ENCODE peak calls at places on chromosome 12, in ten cellular contexts. M is NCI-H345; P is stimulated activated naive CD4-positive, alpha-beta T cell; I is lung; O is psoas muscle; U is endothelial cell; E is NCI-H2107; H is hepatic stellate cell; S is NCI-H1092; C is breast epithelium. N is an unnamed sample.

GRCh38 chr12:62724947-62725447 is 210.0 kb downstream of the PPM1H start:
- DNase-seq in P (no peak), I (peak), E (no peak), H (peak), O (no peak), M (no peak), U (no peak), S (no peak), C (peak), N (peak)

GRCh38 chr12:51270847-51271518 is 768 bp upstream of the SMAGP start:
- DNase-seq in P (peak), H (peak), S (no peak), O (no peak), I (no peak), U (no peak), C (no peak), M (no peak), E (no peak), N (no peak)

GRCh38 chr12:120825337-120825736 is 78.8 kb downstream of the SPPL3 start:
- DNase-seq in C (no peak), P (no peak), U (no peak), S (no peak), H (no peak), O (no peak), M (no peak), E (no peak), I (no peak), N (no peak)

GRCh38 chr12:95836630-95837239 is 22.0 kb upstream of the SNRPF start:
- DNase-seq in S (no peak), O (no peak), H (no peak), U (no peak), C (no peak), P (no peak), M (no peak), E (no peak), I (peak), N (no peak)

GRCh38 chr12:45290218-45290609 is 74.3 kb downstream of the ANO6 start:
- DNase-seq in I (no peak), U (no peak), H (no peak), E (no peak), C (no peak), S (no peak), P (no peak), M (no peak), O (no peak), N (no peak)

GRCh38 chr12:106954462-106955376 is 988 bp upstream of the TMEM263 start:
- DNase-seq in E (no peak), U (peak), I (no peak), S (no peak), P (peak), M (no peak), C (peak), H (no peak), O (peak), N (no peak)

GRCh38 chr12:40959041-40959440 is 229.1 kb upstream of the PDZRN4 start:
- DNase-seq in U (no peak), P (no peak), M (no peak), S (no peak), I (no peak), C (no peak), H (no peak), E (no peak), O (no peak), N (no peak)

GRCh38 chr12:27576667-27577347 is 52.8 kb downstream of the PPFIBP1 start:
- DNase-seq in P (no peak), S (no peak), C (no peak), O (no peak), U (no peak), I (no peak), H (no peak), M (no peak), E (no peak), N (no peak)

GRCh38 chr12:64385468-64385867 is 5.1 kb downstream of the C12orf56 start:
- DNase-seq in I (no peak), M (no peak), S (no peak), E (no peak), U (no peak), P (no peak), H (no peak), C (no peak), O (no peak), N (no peak)

GRCh38 chr12:18805516-18806248 is 67.8 kb downstream of the CAPZA3 start:
- DNase-seq in E (no peak), I (no peak), U (no peak), H (no peak), C (no peak), O (no peak), P (no peak), M (no peak), S (no peak), N (no peak)

GRCh38 chr12:9787340-9787737 is 26.6 kb upstream of the CD69 start:
- DNase-seq in P (no peak), H (no peak), E (no peak), C (no peak), M (no peak), I (no peak), S (no peak), U (no peak), O (no peak), N (no peak)

GRCh38 chr12:75260316-75260715 is 50.7 kb upstream of the KCNC2 start:
- DNase-seq in O (no peak), E (no peak), S (no peak), M (no peak), U (no peak), I (no peak), C (no peak), H (no peak), P (no peak), N (no peak)

GRCh38 chr12:89701606-89702206 is 6.9 kb downstream of the ATP2B1 start:
- DNase-seq in O (no peak), H (no peak), M (no peak), I (no peak), C (no peak), P (no peak), U (no peak), S (no peak), E (no peak), N (no peak)

GRCh38 chr12:55717397-55718007 is 1.7 kb downstream of the BLOC1S1 start:
- DNase-seq in I (no peak), S (no peak), P (no peak), H (peak), C (no peak), O (peak), U (no peak), E (no peak), M (no peak), N (no peak)

GRCh38 chr12:131126662-131127173 is 173.0 kb downstream of the ADGRD1 start:
- DNase-seq in C (no peak), U (no peak), M (no peak), I (no peak), H (no peak), P (no peak), O (no peak), S (no peak), E (no peak), N (no peak)

GRCh38 chr12:113700943-113701342 is 229.3 kb upstream of the LHX5 start:
- DNase-seq in I (no peak), O (no peak), C (no peak), H (no peak), M (no peak), S (no peak), P (no peak), U (no peak), E (no peak), N (no peak)

GRCh38 chr12:122021193-122021821 is 377 bp upstream of the BCL7A start:
- DNase-seq in M (peak), E (no peak), H (peak), S (peak), I (no peak), P (peak), O (peak), C (no peak), U (peak), N (no peak)

GRCh38 chr12:69475237-69475984 is 5.2 kb downstream of the FRS2 start:
- DNase-seq in E (no peak), M (no peak), P (no peak), O (no peak), S (no peak), C (no peak), U (no peak), I (no peak), H (peak), N (no peak)

GRCh38 chr12:50928392-50928791 is 24.0 kb upstream of the HIGD1C start:
- DNase-seq in U (no peak), P (no peak), I (no peak), E (no peak), H (no peak), S (no peak), C (no peak), O (no peak), M (no peak), N (no peak)

GRCh38 chr12:27779837-27780611 is at the start of the genes KLHL42 and MANSC4:
- DNase-seq in S (peak), I (peak), P (peak), E (peak), O (peak), H (peak), M (peak), U (peak), C (peak), N (peak)

GRCh38 chr12:642633-643477 is 20.4 kb downstream of the NINJ2 start:
- DNase-seq in H (peak), M (peak), S (peak), P (peak), I (peak), O (peak), C (peak), U (peak), E (no peak), N (peak)

GRCh38 chr12:29168000-29168399 is 18.9 kb downstream of the FAR2 start:
- DNase-seq in P (no peak), O (no peak), U (no peak), C (no peak), S (no peak), H (no peak), E (no peak), M (no peak), I (no peak), N (no peak)

GRCh38 chr12:7629465-7629864 is 36.2 kb downstream of the APOBEC1 start:
- DNase-seq in C (no peak), H (no peak), I (no peak), P (no peak), O (no peak), U (no peak), E (no peak), M (no peak), S (no peak), N (no peak)

GRCh38 chr12:110733857-110734373 is 8.8 kb downstream of the PPP1CC start:
- DNase-seq in H (no peak), M (peak), I (no peak), C (no peak), S (no peak), U (no peak), E (no peak), P (no peak), O (no peak), N (no peak)

GRCh38 chr12:81086342-81086741 is 8.5 kb downstream of the ACSS3 start:
- DNase-seq in M (peak), S (no peak), C (no peak), P (no peak), I (no peak), U (no peak), E (no peak), H (no peak), O (no peak), N (no peak)

GRCh38 chr12:111366583-111366982 is 2.3 kb downstream of the PHETA1 start:
- DNase-seq in I (no peak), S (no peak), E (no peak), M (no peak), U (no peak), C (no peak), H (no peak), P (no peak), O (no peak), N (no peak)

GRCh38 chr12:51320695-51321320 is 3.2 kb downstream of the BIN2 start:
- DNase-seq in U (peak), C (no peak), E (no peak), H (no peak), S (no peak), O (no peak), P (peak), M (peak), I (no peak), N (no peak)

GRCh38 chr12:53166837-53167236 is 13.7 kb upstream of the ZNF740 start:
- DNase-seq in M (no peak), P (no peak), S (no peak), I (no peak), U (no peak), H (no peak), E (no peak), O (no peak), C (no peak), N (no peak)

GRCh38 chr12:108744021-108744897 is 12.9 kb upstream of the CORO1C start:
- DNase-seq in S (no peak), P (no peak), I (no peak), M (no peak), H (no peak), E (no peak), C (no peak), U (no peak), O (no peak), N (no peak)

GRCh38 chr12:94266390-94266789 is 118.0 kb downstream of the PLXNC1 start:
- DNase-seq in I (no peak), M (no peak), C (no peak), E (no peak), P (no peak), S (no peak), U (no peak), O (no peak), H (no peak), N (no peak)

N was measured in stomach.